ENCODE peak calls at places on chromosomes 12 and 14, in ten cellular contexts. One of them, this sample, is unnamed.
A peak's percentile ranks its signal among the peaks of the same experiment; 100 is the strongest.

GRCh38 chr12:116673713-116674112 is 64.2 kb downstream of the SPRING1 start:
- DNase-seq in ecto neural progenitor cell: no peak
- DNase-seq in A172: no peak
- DNase-seq in NCI-H748 treated with DMSO at 0.1 percent for 48 hours: no peak
- DNase-seq in GF-D8: no peak
- DNase-seq in lung microvascular endothelial cell: no peak
- DNase-seq in GM12865: peak; percentile 24
- DNase-seq in C1 segment of cervical spinal cord: no peak
- DNase-seq in GM03348: no peak
- DNase-seq in activated CD4-positive, alpha-beta T cell treated with anti-CD3 and anti-CD28 coated beads, Interleukin-2, amount 50 U/mL, for 1 hour: no peak
- DNase-seq in this sample: peak; percentile 49

GRCh38 chr12:125412506-125412905 is 347.3 kb downstream of the AACS start:
- DNase-seq in GF-D8: no peak
- DNase-seq in NCI-H748 treated with DMSO at 0.1 percent for 48 hours: no peak
- DNase-seq in GM03348: no peak
- DNase-seq in GM12865: no peak
- DNase-seq in lung microvascular endothelial cell: no peak
- DNase-seq in C1 segment of cervical spinal cord: no peak
- DNase-seq in ecto neural progenitor cell: no peak
- DNase-seq in activated CD4-positive, alpha-beta T cell treated with anti-CD3 and anti-CD28 coated beads, Interleukin-2, amount 50 U/mL, for 1 hour: no peak
- DNase-seq in A172: no peak
- DNase-seq in this sample: no peak

GRCh38 chr12:41970744-41971143 is 173.9 kb downstream of the GXYLT1 start:
- DNase-seq in C1 segment of cervical spinal cord: no peak
- DNase-seq in GM12865: no peak
- DNase-seq in GM03348: no peak
- DNase-seq in ecto neural progenitor cell: no peak
- DNase-seq in A172: no peak
- DNase-seq in GF-D8: no peak
- DNase-seq in lung microvascular endothelial cell: no peak
- DNase-seq in NCI-H748 treated with DMSO at 0.1 percent for 48 hours: no peak
- DNase-seq in activated CD4-positive, alpha-beta T cell treated with anti-CD3 and anti-CD28 coated beads, Interleukin-2, amount 50 U/mL, for 1 hour: no peak
- DNase-seq in this sample: no peak

GRCh38 chr12:127294651-127295205 is 972.2 kb upstream of the TMEM132C start:
- DNase-seq in C1 segment of cervical spinal cord: no peak
- DNase-seq in GM03348: no peak
- DNase-seq in activated CD4-positive, alpha-beta T cell treated with anti-CD3 and anti-CD28 coated beads, Interleukin-2, amount 50 U/mL, for 1 hour: no peak
- DNase-seq in ecto neural progenitor cell: peak; percentile 15
- DNase-seq in GF-D8: no peak
- DNase-seq in GM12865: no peak
- DNase-seq in lung microvascular endothelial cell: no peak
- DNase-seq in A172: no peak
- DNase-seq in NCI-H748 treated with DMSO at 0.1 percent for 48 hours: no peak
- DNase-seq in this sample: no peak

GRCh38 chr12:26368331-26368730 is 173.0 kb downstream of the SSPN start:
- DNase-seq in GM12865: no peak
- DNase-seq in A172: no peak
- DNase-seq in activated CD4-positive, alpha-beta T cell treated with anti-CD3 and anti-CD28 coated beads, Interleukin-2, amount 50 U/mL, for 1 hour: no peak
- DNase-seq in GM03348: no peak
- DNase-seq in ecto neural progenitor cell: no peak
- DNase-seq in GF-D8: no peak
- DNase-seq in NCI-H748 treated with DMSO at 0.1 percent for 48 hours: no peak
- DNase-seq in lung microvascular endothelial cell: no peak
- DNase-seq in C1 segment of cervical spinal cord: no peak
- DNase-seq in this sample: no peak

GRCh38 chr12:101962486-101962885 is 85.1 kb downstream of the DRAM1 start:
- DNase-seq in ecto neural progenitor cell: no peak
- DNase-seq in GF-D8: no peak
- DNase-seq in activated CD4-positive, alpha-beta T cell treated with anti-CD3 and anti-CD28 coated beads, Interleukin-2, amount 50 U/mL, for 1 hour: no peak
- DNase-seq in NCI-H748 treated with DMSO at 0.1 percent for 48 hours: no peak
- DNase-seq in GM12865: no peak
- DNase-seq in GM03348: peak; percentile 25
- DNase-seq in A172: no peak
- DNase-seq in lung microvascular endothelial cell: no peak
- DNase-seq in C1 segment of cervical spinal cord: no peak
- DNase-seq in this sample: no peak

GRCh38 chr12:89817501-89818226 is 109.0 kb upstream of the ATP2B1 start:
- DNase-seq in ecto neural progenitor cell: no peak
- DNase-seq in activated CD4-positive, alpha-beta T cell treated with anti-CD3 and anti-CD28 coated beads, Interleukin-2, amount 50 U/mL, for 1 hour: no peak
- DNase-seq in GM12865: no peak
- DNase-seq in lung microvascular endothelial cell: no peak
- DNase-seq in GF-D8: no peak
- DNase-seq in GM03348: peak; percentile 10
- DNase-seq in NCI-H748 treated with DMSO at 0.1 percent for 48 hours: no peak
- DNase-seq in C1 segment of cervical spinal cord: no peak
- DNase-seq in A172: peak; percentile 14
- DNase-seq in this sample: peak; percentile 14

GRCh38 chr12:117875652-117876491 is 92.9 kb downstream of the KSR2 start:
- DNase-seq in NCI-H748 treated with DMSO at 0.1 percent for 48 hours: peak; percentile 89
- DNase-seq in GM03348: no peak
- DNase-seq in activated CD4-positive, alpha-beta T cell treated with anti-CD3 and anti-CD28 coated beads, Interleukin-2, amount 50 U/mL, for 1 hour: peak; percentile 43
- DNase-seq in GM12865: peak; percentile 57
- DNase-seq in lung microvascular endothelial cell: peak; percentile 84
- DNase-seq in C1 segment of cervical spinal cord: no peak
- DNase-seq in GF-D8: no peak
- DNase-seq in A172: no peak
- DNase-seq in ecto neural progenitor cell: peak; percentile 93
- DNase-seq in this sample: peak; percentile 41

GRCh38 chr12:83181074-83181473 is 494.4 kb downstream of the TMTC2 start:
- DNase-seq in A172: no peak
- DNase-seq in activated CD4-positive, alpha-beta T cell treated with anti-CD3 and anti-CD28 coated beads, Interleukin-2, amount 50 U/mL, for 1 hour: no peak
- DNase-seq in lung microvascular endothelial cell: no peak
- DNase-seq in GM12865: no peak
- DNase-seq in NCI-H748 treated with DMSO at 0.1 percent for 48 hours: no peak
- DNase-seq in GF-D8: no peak
- DNase-seq in ecto neural progenitor cell: no peak
- DNase-seq in GM03348: no peak
- DNase-seq in C1 segment of cervical spinal cord: no peak
- DNase-seq in this sample: no peak

GRCh38 chr12:102816816-102817434 is 100.1 kb downstream of the PAH start:
- DNase-seq in lung microvascular endothelial cell: peak; percentile 51
- DNase-seq in GM03348: peak; percentile 68
- DNase-seq in GF-D8: no peak
- DNase-seq in ecto neural progenitor cell: no peak
- DNase-seq in C1 segment of cervical spinal cord: no peak
- DNase-seq in A172: peak; percentile 13
- DNase-seq in activated CD4-positive, alpha-beta T cell treated with anti-CD3 and anti-CD28 coated beads, Interleukin-2, amount 50 U/mL, for 1 hour: no peak
- DNase-seq in GM12865: peak; percentile 46
- DNase-seq in NCI-H748 treated with DMSO at 0.1 percent for 48 hours: peak; percentile 36
- DNase-seq in this sample: peak; percentile 45

GRCh38 chr14:94394594-94395305 is 6.3 kb upstream of the SERPINA1 start:
- DNase-seq in NCI-H748 treated with DMSO at 0.1 percent for 48 hours: no peak
- DNase-seq in C1 segment of cervical spinal cord: no peak
- DNase-seq in A172: no peak
- DNase-seq in GF-D8: peak; percentile 83
- DNase-seq in GM12865: no peak
- DNase-seq in lung microvascular endothelial cell: no peak
- DNase-seq in activated CD4-positive, alpha-beta T cell treated with anti-CD3 and anti-CD28 coated beads, Interleukin-2, amount 50 U/mL, for 1 hour: no peak
- DNase-seq in ecto neural progenitor cell: no peak
- DNase-seq in GM03348: peak; percentile 77
- DNase-seq in this sample: peak; percentile 96

GRCh38 chr14:104681689-104682074 is 7.7 kb upstream of the INF2 start:
- DNase-seq in GM12865: no peak
- DNase-seq in C1 segment of cervical spinal cord: peak; percentile 52
- DNase-seq in lung microvascular endothelial cell: peak; percentile 91
- DNase-seq in NCI-H748 treated with DMSO at 0.1 percent for 48 hours: no peak
- DNase-seq in ecto neural progenitor cell: peak; percentile 84
- DNase-seq in A172: peak; percentile 90
- DNase-seq in GM03348: peak; percentile 95
- DNase-seq in GF-D8: no peak
- DNase-seq in activated CD4-positive, alpha-beta T cell treated with anti-CD3 and anti-CD28 coated beads, Interleukin-2, amount 50 U/mL, for 1 hour: no peak
- DNase-seq in this sample: no peak

GRCh38 chr12:17028348-17028747 is 422.4 kb upstream of the LMO3 start:
- DNase-seq in C1 segment of cervical spinal cord: no peak
- DNase-seq in NCI-H748 treated with DMSO at 0.1 percent for 48 hours: no peak
- DNase-seq in GM12865: no peak
- DNase-seq in ecto neural progenitor cell: no peak
- DNase-seq in A172: no peak
- DNase-seq in GF-D8: no peak
- DNase-seq in GM03348: no peak
- DNase-seq in activated CD4-positive, alpha-beta T cell treated with anti-CD3 and anti-CD28 coated beads, Interleukin-2, amount 50 U/mL, for 1 hour: no peak
- DNase-seq in lung microvascular endothelial cell: no peak
- DNase-seq in this sample: peak; percentile 2

GRCh38 chr14:69861170-69861569 is 18.0 kb upstream of the SMOC1 start:
- DNase-seq in NCI-H748 treated with DMSO at 0.1 percent for 48 hours: no peak
- DNase-seq in GM12865: no peak
- DNase-seq in lung microvascular endothelial cell: no peak
- DNase-seq in A172: no peak
- DNase-seq in C1 segment of cervical spinal cord: no peak
- DNase-seq in GF-D8: no peak
- DNase-seq in activated CD4-positive, alpha-beta T cell treated with anti-CD3 and anti-CD28 coated beads, Interleukin-2, amount 50 U/mL, for 1 hour: no peak
- DNase-seq in ecto neural progenitor cell: no peak
- DNase-seq in GM03348: no peak
- DNase-seq in this sample: no peak

GRCh38 chr12:8644345-8645248 is 18.0 kb downstream of the MFAP5 start:
- DNase-seq in GM03348: no peak
- DNase-seq in A172: no peak
- DNase-seq in ecto neural progenitor cell: no peak
- DNase-seq in NCI-H748 treated with DMSO at 0.1 percent for 48 hours: no peak
- DNase-seq in lung microvascular endothelial cell: no peak
- DNase-seq in C1 segment of cervical spinal cord: no peak
- DNase-seq in GM12865: peak; percentile 90
- DNase-seq in activated CD4-positive, alpha-beta T cell treated with anti-CD3 and anti-CD28 coated beads, Interleukin-2, amount 50 U/mL, for 1 hour: peak; percentile 26
- DNase-seq in GF-D8: no peak
- DNase-seq in this sample: peak; percentile 44

GRCh38 chr12:31362115-31362758 is 36.3 kb upstream of the SINHCAF start:
- DNase-seq in NCI-H748 treated with DMSO at 0.1 percent for 48 hours: no peak
- DNase-seq in GM12865: peak; percentile 13
- DNase-seq in GF-D8: no peak
- DNase-seq in ecto neural progenitor cell: peak; percentile 69
- DNase-seq in activated CD4-positive, alpha-beta T cell treated with anti-CD3 and anti-CD28 coated beads, Interleukin-2, amount 50 U/mL, for 1 hour: no peak
- DNase-seq in A172: no peak
- DNase-seq in lung microvascular endothelial cell: no peak
- DNase-seq in GM03348: no peak
- DNase-seq in C1 segment of cervical spinal cord: no peak
- DNase-seq in this sample: peak; percentile 49

GRCh38 chr14:90621205-90621600 is 195.0 kb downstream of the TTC7B start:
- DNase-seq in NCI-H748 treated with DMSO at 0.1 percent for 48 hours: no peak
- DNase-seq in ecto neural progenitor cell: no peak
- DNase-seq in GM12865: no peak
- DNase-seq in activated CD4-positive, alpha-beta T cell treated with anti-CD3 and anti-CD28 coated beads, Interleukin-2, amount 50 U/mL, for 1 hour: no peak
- DNase-seq in GM03348: no peak
- DNase-seq in C1 segment of cervical spinal cord: no peak
- DNase-seq in A172: no peak
- DNase-seq in lung microvascular endothelial cell: no peak
- DNase-seq in GF-D8: no peak
- DNase-seq in this sample: no peak

GRCh38 chr12:33111850-33112249 is 215.3 kb upstream of the PKP2 start:
- DNase-seq in A172: no peak
- DNase-seq in GM03348: no peak
- DNase-seq in GF-D8: no peak
- DNase-seq in ecto neural progenitor cell: no peak
- DNase-seq in C1 segment of cervical spinal cord: no peak
- DNase-seq in GM12865: no peak
- DNase-seq in activated CD4-positive, alpha-beta T cell treated with anti-CD3 and anti-CD28 coated beads, Interleukin-2, amount 50 U/mL, for 1 hour: no peak
- DNase-seq in lung microvascular endothelial cell: no peak
- DNase-seq in NCI-H748 treated with DMSO at 0.1 percent for 48 hours: no peak
- DNase-seq in this sample: no peak

GRCh38 chr12:182381-182883 is 31.5 kb downstream of the SLC6A12 start:
- DNase-seq in GM03348: peak; percentile 79
- DNase-seq in ecto neural progenitor cell: no peak
- DNase-seq in GM12865: no peak
- DNase-seq in activated CD4-positive, alpha-beta T cell treated with anti-CD3 and anti-CD28 coated beads, Interleukin-2, amount 50 U/mL, for 1 hour: no peak
- DNase-seq in lung microvascular endothelial cell: peak; percentile 50
- DNase-seq in C1 segment of cervical spinal cord: no peak
- DNase-seq in A172: peak; percentile 73
- DNase-seq in GF-D8: no peak
- DNase-seq in NCI-H748 treated with DMSO at 0.1 percent for 48 hours: no peak
- DNase-seq in this sample: peak; percentile 87

GRCh38 chr12:22413592-22413991 is 79.1 kb upstream of the ST8SIA1 start:
- DNase-seq in A172: no peak
- DNase-seq in NCI-H748 treated with DMSO at 0.1 percent for 48 hours: no peak
- DNase-seq in GM03348: no peak
- DNase-seq in activated CD4-positive, alpha-beta T cell treated with anti-CD3 and anti-CD28 coated beads, Interleukin-2, amount 50 U/mL, for 1 hour: no peak
- DNase-seq in lung microvascular endothelial cell: no peak
- DNase-seq in GF-D8: no peak
- DNase-seq in C1 segment of cervical spinal cord: no peak
- DNase-seq in GM12865: no peak
- DNase-seq in ecto neural progenitor cell: no peak
- DNase-seq in this sample: no peak

GRCh38 chr12:99959549-99960170 is 25.1 kb downstream of the ANKS1B start:
- DNase-seq in GM12865: no peak
- DNase-seq in lung microvascular endothelial cell: no peak
- DNase-seq in ecto neural progenitor cell: no peak
- DNase-seq in A172: peak; percentile 14
- DNase-seq in GF-D8: no peak
- DNase-seq in GM03348: peak; percentile 19
- DNase-seq in C1 segment of cervical spinal cord: no peak
- DNase-seq in NCI-H748 treated with DMSO at 0.1 percent for 48 hours: no peak
- DNase-seq in activated CD4-positive, alpha-beta T cell treated with anti-CD3 and anti-CD28 coated beads, Interleukin-2, amount 50 U/mL, for 1 hour: no peak
- DNase-seq in this sample: no peak

GRCh38 chr12:1972856-1973317 is 31.4 kb downstream of the DCP1B start:
- DNase-seq in NCI-H748 treated with DMSO at 0.1 percent for 48 hours: no peak
- DNase-seq in GM03348: peak; percentile 17
- DNase-seq in ecto neural progenitor cell: no peak
- DNase-seq in A172: peak; percentile 3
- DNase-seq in GM12865: no peak
- DNase-seq in GF-D8: no peak
- DNase-seq in C1 segment of cervical spinal cord: no peak
- DNase-seq in lung microvascular endothelial cell: no peak
- DNase-seq in activated CD4-positive, alpha-beta T cell treated with anti-CD3 and anti-CD28 coated beads, Interleukin-2, amount 50 U/mL, for 1 hour: no peak
- DNase-seq in this sample: no peak

GRCh38 chr14:70023871-70024270 is 144.7 kb downstream of the SMOC1 start:
- DNase-seq in activated CD4-positive, alpha-beta T cell treated with anti-CD3 and anti-CD28 coated beads, Interleukin-2, amount 50 U/mL, for 1 hour: no peak
- DNase-seq in ecto neural progenitor cell: no peak
- DNase-seq in A172: no peak
- DNase-seq in NCI-H748 treated with DMSO at 0.1 percent for 48 hours: no peak
- DNase-seq in GM12865: no peak
- DNase-seq in GM03348: no peak
- DNase-seq in GF-D8: no peak
- DNase-seq in C1 segment of cervical spinal cord: no peak
- DNase-seq in lung microvascular endothelial cell: peak; percentile 27
- DNase-seq in this sample: no peak